ENCODE peak calls at places on chromosomes 12 and 14, in four cellular contexts. Q, B, Z and Y are unnamed samples.

GRCh38 chr12:123269395-123269892 is 2.2 kb downstream of the CDK2AP1 start:
- DNase-seq in Q (peak), B (peak), Z (peak), Y (no peak)

GRCh38 chr12:50112456-50113218 is 601 bp downstream of the COX14 start:
- DNase-seq in Q (no peak), B (no peak), Z (peak), Y (no peak)

GRCh38 chr14:92600318-92601053 is 86.9 kb downstream of the RIN3 start:
- DNase-seq in Q (no peak), B (no peak), Z (no peak), Y (no peak)

GRCh38 chr12:105322070-105322469 is 8.4 kb upstream of the C12orf75 start:
- DNase-seq in Q (no peak), B (peak), Z (no peak), Y (no peak)

GRCh38 chr12:46387697-46388096 is 15.1 kb upstream of the SLC38A2 start:
- DNase-seq in Q (no peak), B (no peak), Z (no peak), Y (no peak)

GRCh38 chr14:71467419-71467818 is 464.8 kb upstream of the RGS6 start:
- DNase-seq in Q (no peak), B (no peak), Z (no peak), Y (no peak)

GRCh38 chr12:104201238-104202001 is 14.2 kb upstream of the TXNRD1 start:
- DNase-seq in Q (peak), B (peak), Z (peak), Y (no peak)

GRCh38 chr14:106013879-106014376 is 487.5 kb downstream of the TMEM121 start:
- DNase-seq in Q (no peak), B (no peak), Z (no peak), Y (no peak)

GRCh38 chr14:105199093-105199492 is 18.0 kb upstream of the NUDT14 start:
- DNase-seq in Q (no peak), B (no peak), Z (no peak), Y (no peak)

GRCh38 chr12:31687101-31687527 is 27.6 kb downstream of the ETFBKMT start:
- DNase-seq in Q (no peak), B (no peak), Z (no peak), Y (peak)

GRCh38 chr14:30296956-30297405 is 262.0 kb upstream of the G2E3 start:
- DNase-seq in Q (no peak), B (no peak), Z (no peak), Y (no peak)

GRCh38 chr12:73902270-73902669 is 635.4 kb upstream of the ATXN7L3B start:
- DNase-seq in Q (no peak), B (no peak), Z (no peak), Y (no peak)

GRCh38 chr12:851913-852312 is 97.6 kb downstream of the RAD52 start:
- DNase-seq in Q (no peak), B (no peak), Z (no peak), Y (no peak)

GRCh38 chr12:102797513-102797912 is 119.5 kb downstream of the PAH start:
- DNase-seq in Q (no peak), B (no peak), Z (no peak), Y (no peak)

GRCh38 chr14:104973215-104974145 is 4.7 kb downstream of the AHNAK2 start:
- DNase-seq in Q (no peak), B (peak), Z (peak), Y (no peak)

GRCh38 chr14:36580856-36581831 is 1.3 kb downstream of the NKX2-8 start:
- DNase-seq in Q (no peak), B (no peak), Z (peak), Y (no peak)

GRCh38 chr12:114440450-114441383 is 34.8 kb upstream of the TBX5 start:
- DNase-seq in Q (no peak), B (no peak), Z (no peak), Y (no peak)

GRCh38 chr14:22531451-22532344 is 57.3 kb downstream of the DAD1 start:
- DNase-seq in Q (no peak), B (no peak), Z (no peak), Y (no peak)

GRCh38 chr14:90511252-90511651 is 114.4 kb downstream of the CALM1 start:
- DNase-seq in Q (no peak), B (no peak), Z (no peak), Y (no peak)

GRCh38 chr12:2372178-2372577 is 319.4 kb downstream of the CACNA1C start:
- DNase-seq in Q (no peak), B (no peak), Z (no peak), Y (no peak)

GRCh38 chr14:35229495-35230089 is 62.6 kb upstream of the PSMA6 start:
- DNase-seq in Q (peak), B (no peak), Z (no peak), Y (no peak)

GRCh38 chr12:111150476-111150875 is 218.4 kb downstream of the PHETA1 start:
- DNase-seq in Q (no peak), B (no peak), Z (no peak), Y (no peak)

GRCh38 chr12:100279159-100279558 is 12.2 kb downstream of the SCYL2 start:
- DNase-seq in Q (no peak), B (no peak), Z (no peak), Y (no peak)

GRCh38 chr12:70469221-70469820 is 103.2 kb downstream of the KCNMB4 start:
- DNase-seq in Q (no peak), B (no peak), Z (no peak), Y (no peak)

GRCh38 chr14:100429537-100429936 is 106.4 kb downstream of the SLC25A47 start:
- DNase-seq in Q (no peak), B (no peak), Z (no peak), Y (no peak)

GRCh38 chr12:90801776-90802175 is 153.2 kb downstream of the CCER1 start:
- DNase-seq in Q (no peak), B (no peak), Z (no peak), Y (no peak)

GRCh38 chr12:67222302-67222701 is 46.9 kb upstream of the CAND1 start:
- DNase-seq in Q (no peak), B (no peak), Z (no peak), Y (no peak)

GRCh38 chr12:91383106-91383505 is 200.5 kb upstream of the DCN start:
- DNase-seq in Q (no peak), B (no peak), Z (no peak), Y (no peak)

GRCh38 chr12:51334774-51335173 is 10.8 kb upstream of the BIN2 start:
- DNase-seq in Q (no peak), B (no peak), Z (no peak), Y (no peak)

GRCh38 chr12:57479376-57480115 is at the start of gene ARHGAP9:
- DNase-seq in Q (no peak), B (no peak), Z (no peak), Y (no peak)

GRCh38 chr14:99349721-99350495 is 77.9 kb upstream of the BCL11B start:
- DNase-seq in Q (no peak), B (no peak), Z (no peak), Y (no peak)

GRCh38 chr12:120534703-120535655 is 823 bp downstream of the RNF10 start:
- DNase-seq in Q (peak), B (peak), Z (peak), Y (no peak)

GRCh38 chr14:61573321-61573720 is 122.0 kb upstream of the HIF1A start:
- DNase-seq in Q (no peak), B (no peak), Z (no peak), Y (no peak)

GRCh38 chr14:24215495-24216344 is at the start of gene MDP1:
- DNase-seq in Q (peak), B (peak), Z (peak), Y (peak)

GRCh38 chr12:63093084-63093483 is 57.9 kb downstream of the AVPR1A start:
- DNase-seq in Q (no peak), B (no peak), Z (no peak), Y (no peak)

GRCh38 chr12:40692617-40693502 is 621 bp downstream of the CNTN1 start:
- DNase-seq in Q (no peak), B (no peak), Z (peak), Y (no peak)

GRCh38 chr12:95633671-95634465 is 82.6 kb upstream of the USP44 start:
- DNase-seq in Q (no peak), B (no peak), Z (no peak), Y (no peak)

GRCh38 chr14:64217318-64217717 is 76.9 kb downstream of the ESR2 start:
- DNase-seq in Q (no peak), B (no peak), Z (no peak), Y (no peak)

GRCh38 chr12:82300611-82301010 is 57.6 kb downstream of the CCDC59 start:
- DNase-seq in Q (no peak), B (no peak), Z (no peak), Y (no peak)